ENCODE peak calls at places on chromosomes 16 and 17, in four cellular contexts. One of them, this sample, is unnamed.

GRCh38 chr17:76147211-76148014 is 6.4 kb upstream of the FOXJ1 start:
- DNase-seq in RWPE1: peak
- DNase-seq in PC-9: no peak
- DNase-seq in stimulated activated CD8-positive, alpha-beta memory T cell treated with anti-CD3 and anti-CD28 coated beads, Interleukin-15, amount 100 ng/mL, for 24 hours: no peak
- DNase-seq in this sample: no peak

GRCh38 chr16:5064915-5065314 is 841 bp downstream of the C16orf89 start:
- DNase-seq in RWPE1: no peak
- DNase-seq in PC-9: no peak
- DNase-seq in stimulated activated CD8-positive, alpha-beta memory T cell treated with anti-CD3 and anti-CD28 coated beads, Interleukin-15, amount 100 ng/mL, for 24 hours: no peak
- DNase-seq in this sample: no peak

GRCh38 chr16:73216932-73217331 is 169.0 kb upstream of the ZFHX3 start:
- DNase-seq in RWPE1: no peak
- DNase-seq in PC-9: no peak
- DNase-seq in stimulated activated CD8-positive, alpha-beta memory T cell treated with anti-CD3 and anti-CD28 coated beads, Interleukin-15, amount 100 ng/mL, for 24 hours: no peak
- DNase-seq in this sample: no peak

GRCh38 chr17:59377410-59377809 is 46.0 kb downstream of the YPEL2 start:
- DNase-seq in RWPE1: no peak
- DNase-seq in PC-9: no peak
- DNase-seq in stimulated activated CD8-positive, alpha-beta memory T cell treated with anti-CD3 and anti-CD28 coated beads, Interleukin-15, amount 100 ng/mL, for 24 hours: no peak
- DNase-seq in this sample: peak

GRCh38 chr17:34974794-34975428 is 5.4 kb upstream of the LIG3 start:
- DNase-seq in RWPE1: no peak
- DNase-seq in PC-9: no peak
- DNase-seq in stimulated activated CD8-positive, alpha-beta memory T cell treated with anti-CD3 and anti-CD28 coated beads, Interleukin-15, amount 100 ng/mL, for 24 hours: no peak
- DNase-seq in this sample: no peak

GRCh38 chr17:65455972-65456343 is 105.5 kb downstream of the AXIN2 start:
- DNase-seq in RWPE1: no peak
- DNase-seq in PC-9: no peak
- DNase-seq in stimulated activated CD8-positive, alpha-beta memory T cell treated with anti-CD3 and anti-CD28 coated beads, Interleukin-15, amount 100 ng/mL, for 24 hours: no peak
- DNase-seq in this sample: peak

GRCh38 chr17:21013983-21014382 is 28.8 kb downstream of the USP22 start:
- DNase-seq in RWPE1: no peak
- DNase-seq in PC-9: no peak
- DNase-seq in stimulated activated CD8-positive, alpha-beta memory T cell treated with anti-CD3 and anti-CD28 coated beads, Interleukin-15, amount 100 ng/mL, for 24 hours: no peak
- DNase-seq in this sample: no peak

GRCh38 chr17:42329025-42329976 is 41.0 kb downstream of the STAT5A start:
- DNase-seq in RWPE1: peak
- DNase-seq in PC-9: peak
- DNase-seq in stimulated activated CD8-positive, alpha-beta memory T cell treated with anti-CD3 and anti-CD28 coated beads, Interleukin-15, amount 100 ng/mL, for 24 hours: no peak
- DNase-seq in this sample: peak

GRCh38 chr16:75251280-75252048 is at the start of gene BCAR1:
- DNase-seq in RWPE1: peak
- DNase-seq in PC-9: peak
- DNase-seq in stimulated activated CD8-positive, alpha-beta memory T cell treated with anti-CD3 and anti-CD28 coated beads, Interleukin-15, amount 100 ng/mL, for 24 hours: no peak
- DNase-seq in this sample: peak

GRCh38 chr16:82990155-82990554 is 363.4 kb downstream of the CDH13 start:
- DNase-seq in RWPE1: no peak
- DNase-seq in PC-9: no peak
- DNase-seq in stimulated activated CD8-positive, alpha-beta memory T cell treated with anti-CD3 and anti-CD28 coated beads, Interleukin-15, amount 100 ng/mL, for 24 hours: no peak
- DNase-seq in this sample: no peak

GRCh38 chr16:2273931-2274330 is 6.0 kb upstream of the RNPS1 start:
- DNase-seq in RWPE1: no peak
- DNase-seq in PC-9: no peak
- DNase-seq in stimulated activated CD8-positive, alpha-beta memory T cell treated with anti-CD3 and anti-CD28 coated beads, Interleukin-15, amount 100 ng/mL, for 24 hours: no peak
- DNase-seq in this sample: no peak

GRCh38 chr16:79798416-79799053 is 198.0 kb upstream of the MAF start:
- DNase-seq in RWPE1: no peak
- DNase-seq in PC-9: no peak
- DNase-seq in stimulated activated CD8-positive, alpha-beta memory T cell treated with anti-CD3 and anti-CD28 coated beads, Interleukin-15, amount 100 ng/mL, for 24 hours: no peak
- DNase-seq in this sample: no peak

GRCh38 chr16:31484491-31485171 is 1.7 kb downstream of the SLC5A2 start:
- DNase-seq in RWPE1: no peak
- DNase-seq in PC-9: peak
- DNase-seq in stimulated activated CD8-positive, alpha-beta memory T cell treated with anti-CD3 and anti-CD28 coated beads, Interleukin-15, amount 100 ng/mL, for 24 hours: no peak
- DNase-seq in this sample: no peak

GRCh38 chr17:28527859-28528258 is 21.7 kb downstream of the FOXN1 start:
- DNase-seq in RWPE1: peak
- DNase-seq in PC-9: peak
- DNase-seq in stimulated activated CD8-positive, alpha-beta memory T cell treated with anti-CD3 and anti-CD28 coated beads, Interleukin-15, amount 100 ng/mL, for 24 hours: no peak
- DNase-seq in this sample: peak

GRCh38 chr17:72764632-72765041 is 327.9 kb downstream of the SLC39A11 start:
- DNase-seq in RWPE1: no peak
- DNase-seq in PC-9: no peak
- DNase-seq in stimulated activated CD8-positive, alpha-beta memory T cell treated with anti-CD3 and anti-CD28 coated beads, Interleukin-15, amount 100 ng/mL, for 24 hours: no peak
- DNase-seq in this sample: peak

GRCh38 chr16:84885024-84885910 is 65.5 kb downstream of the CRISPLD2 start:
- DNase-seq in RWPE1: no peak
- DNase-seq in PC-9: no peak
- DNase-seq in stimulated activated CD8-positive, alpha-beta memory T cell treated with anti-CD3 and anti-CD28 coated beads, Interleukin-15, amount 100 ng/mL, for 24 hours: no peak
- DNase-seq in this sample: no peak

GRCh38 chr16:66426112-66427035 is 721 bp upstream of the BEAN1 start:
- DNase-seq in RWPE1: no peak
- DNase-seq in PC-9: no peak
- DNase-seq in stimulated activated CD8-positive, alpha-beta memory T cell treated with anti-CD3 and anti-CD28 coated beads, Interleukin-15, amount 100 ng/mL, for 24 hours: no peak
- DNase-seq in this sample: peak

GRCh38 chr16:66401610-66402009 is 25.5 kb upstream of the BEAN1 start:
- DNase-seq in RWPE1: no peak
- DNase-seq in PC-9: no peak
- DNase-seq in stimulated activated CD8-positive, alpha-beta memory T cell treated with anti-CD3 and anti-CD28 coated beads, Interleukin-15, amount 100 ng/mL, for 24 hours: no peak
- DNase-seq in this sample: no peak

GRCh38 chr17:296382-296781 is 56.2 kb downstream of the RPH3AL start:
- DNase-seq in RWPE1: no peak
- DNase-seq in PC-9: no peak
- DNase-seq in stimulated activated CD8-positive, alpha-beta memory T cell treated with anti-CD3 and anti-CD28 coated beads, Interleukin-15, amount 100 ng/mL, for 24 hours: no peak
- DNase-seq in this sample: no peak

GRCh38 chr16:68993885-68994284 is 111.6 kb upstream of the HAS3 start:
- DNase-seq in RWPE1: peak
- DNase-seq in PC-9: no peak
- DNase-seq in stimulated activated CD8-positive, alpha-beta memory T cell treated with anti-CD3 and anti-CD28 coated beads, Interleukin-15, amount 100 ng/mL, for 24 hours: no peak
- DNase-seq in this sample: no peak

GRCh38 chr16:53960954-53961616 is 257.1 kb downstream of the FTO start:
- DNase-seq in RWPE1: no peak
- DNase-seq in PC-9: no peak
- DNase-seq in stimulated activated CD8-positive, alpha-beta memory T cell treated with anti-CD3 and anti-CD28 coated beads, Interleukin-15, amount 100 ng/mL, for 24 hours: no peak
- DNase-seq in this sample: no peak

GRCh38 chr16:31181102-31181830 is 1.3 kb downstream of the FUS start:
- DNase-seq in RWPE1: peak
- DNase-seq in PC-9: peak
- DNase-seq in stimulated activated CD8-positive, alpha-beta memory T cell treated with anti-CD3 and anti-CD28 coated beads, Interleukin-15, amount 100 ng/mL, for 24 hours: no peak
- DNase-seq in this sample: peak

GRCh38 chr17:49725453-49725852 is 17.7 kb upstream of the SLC35B1 start:
- DNase-seq in RWPE1: no peak
- DNase-seq in PC-9: no peak
- DNase-seq in stimulated activated CD8-positive, alpha-beta memory T cell treated with anti-CD3 and anti-CD28 coated beads, Interleukin-15, amount 100 ng/mL, for 24 hours: no peak
- DNase-seq in this sample: no peak

GRCh38 chr17:60077672-60078519 is 825 bp downstream of the HEATR6 start:
- DNase-seq in RWPE1: no peak
- DNase-seq in PC-9: no peak
- DNase-seq in stimulated activated CD8-positive, alpha-beta memory T cell treated with anti-CD3 and anti-CD28 coated beads, Interleukin-15, amount 100 ng/mL, for 24 hours: peak
- DNase-seq in this sample: no peak

GRCh38 chr16:2597560-2597902 is 59.7 kb downstream of the PDPK1 start:
- DNase-seq in RWPE1: no peak
- DNase-seq in PC-9: no peak
- DNase-seq in stimulated activated CD8-positive, alpha-beta memory T cell treated with anti-CD3 and anti-CD28 coated beads, Interleukin-15, amount 100 ng/mL, for 24 hours: no peak
- DNase-seq in this sample: no peak

GRCh38 chr17:76458580-76459490 is 5.9 kb upstream of the UBE2O start:
- DNase-seq in RWPE1: peak
- DNase-seq in PC-9: peak
- DNase-seq in stimulated activated CD8-positive, alpha-beta memory T cell treated with anti-CD3 and anti-CD28 coated beads, Interleukin-15, amount 100 ng/mL, for 24 hours: no peak
- DNase-seq in this sample: peak

GRCh38 chr17:15268465-15268864 is 3.3 kb upstream of the PMP22 start:
- DNase-seq in RWPE1: no peak
- DNase-seq in PC-9: no peak
- DNase-seq in stimulated activated CD8-positive, alpha-beta memory T cell treated with anti-CD3 and anti-CD28 coated beads, Interleukin-15, amount 100 ng/mL, for 24 hours: no peak
- DNase-seq in this sample: no peak

GRCh38 chr17:66169839-66170238 is 22.1 kb downstream of the CEP112 start:
- DNase-seq in RWPE1: no peak
- DNase-seq in PC-9: no peak
- DNase-seq in stimulated activated CD8-positive, alpha-beta memory T cell treated with anti-CD3 and anti-CD28 coated beads, Interleukin-15, amount 100 ng/mL, for 24 hours: no peak
- DNase-seq in this sample: no peak

GRCh38 chr17:80822021-80822699 is 169.5 kb upstream of the CHMP6 start:
- DNase-seq in RWPE1: no peak
- DNase-seq in PC-9: no peak
- DNase-seq in stimulated activated CD8-positive, alpha-beta memory T cell treated with anti-CD3 and anti-CD28 coated beads, Interleukin-15, amount 100 ng/mL, for 24 hours: no peak
- DNase-seq in this sample: no peak

GRCh38 chr17:6639651-6640535 is 618 bp downstream of the KIAA0753 start:
- DNase-seq in RWPE1: peak
- DNase-seq in PC-9: peak
- DNase-seq in stimulated activated CD8-positive, alpha-beta memory T cell treated with anti-CD3 and anti-CD28 coated beads, Interleukin-15, amount 100 ng/mL, for 24 hours: peak
- DNase-seq in this sample: peak

GRCh38 chr17:74742153-74742515 is 5.1 kb downstream of the RAB37 start:
- DNase-seq in RWPE1: no peak
- DNase-seq in PC-9: peak
- DNase-seq in stimulated activated CD8-positive, alpha-beta memory T cell treated with anti-CD3 and anti-CD28 coated beads, Interleukin-15, amount 100 ng/mL, for 24 hours: no peak
- DNase-seq in this sample: no peak

GRCh38 chr17:39239640-39240314 is 14.0 kb upstream of the STAC2 start:
- DNase-seq in RWPE1: peak
- DNase-seq in PC-9: peak
- DNase-seq in stimulated activated CD8-positive, alpha-beta memory T cell treated with anti-CD3 and anti-CD28 coated beads, Interleukin-15, amount 100 ng/mL, for 24 hours: no peak
- DNase-seq in this sample: no peak

This sample was measured in MG63.